ENCODE peak calls at places on chromosome 12, in seven cellular contexts. E is A549, O is psoas muscle, L is PC-3, Q is transverse colon, W is Panc1, B is mucosa of descending colon. S is an unnamed sample.

GRCh38 chr12:120287491-120287890 is 4.2 kb downstream of the RNU4-2 start:
- DNase-seq in E (no peak), B (no peak), W (no peak), L (no peak), O (no peak), Q (no peak), S (no peak)

GRCh38 chr12:112686373-112686772 is 105.2 kb upstream of the RPH3A start:
- DNase-seq in B (no peak), Q (no peak), W (no peak), E (peak; percentile 48), L (peak; percentile 65), O (no peak), S (no peak)

GRCh38 chr12:52873832-52874572 is 25.2 kb upstream of the KRT78 start:
- DNase-seq in Q (peak; percentile 91), W (no peak), O (peak; percentile 84), B (peak; percentile 94), E (peak; percentile 96), L (peak; percentile 95), S (peak; percentile 52)

GRCh38 chr12:27626239-27626638 is 70.0 kb upstream of the REP15 start:
- DNase-seq in O (no peak), Q (no peak), E (no peak), B (no peak), W (no peak), L (peak; percentile 42), S (no peak)

GRCh38 chr12:69688496-69689427 is 10.3 kb downstream of the BEST3 start:
- DNase-seq in W (peak; percentile 64), B (peak; percentile 31), L (peak; percentile 97), O (peak; percentile 90), E (peak; percentile 91), Q (peak; percentile 21), S (peak; percentile 77)

GRCh38 chr12:84712747-84713146 is 199.9 kb downstream of the SLC6A15 start:
- DNase-seq in W (no peak), L (no peak), E (no peak), O (no peak), Q (no peak), B (no peak), S (no peak)

GRCh38 chr12:27785882-27786570 is 6.0 kb upstream of the MANSC4 start:
- DNase-seq in O (no peak), E (no peak), Q (no peak), L (peak; percentile 93), W (peak; percentile 68), B (no peak), S (no peak)

GRCh38 chr12:68303850-68304249 is 28.3 kb downstream of the MDM1 start:
- DNase-seq in O (peak; percentile 24), L (no peak), E (no peak), Q (no peak), B (no peak), W (no peak), S (peak; percentile 2)

GRCh38 chr12:120263725-120264040 is 1.8 kb downstream of the PXN start:
- DNase-seq in B (no peak), L (no peak), Q (no peak), E (no peak), O (no peak), W (no peak), S (no peak)

GRCh38 chr12:6735448-6736191 is 11.8 kb downstream of the COPS7A start:
- DNase-seq in W (peak; percentile 32), E (peak; percentile 77), L (peak; percentile 63), O (peak; percentile 61), B (peak; percentile 72), Q (peak; percentile 69), S (no peak)

GRCh38 chr12:98973395-98973794 is 328.3 kb downstream of the APAF1 start:
- DNase-seq in O (no peak), B (no peak), W (no peak), L (peak; percentile 63), E (peak; percentile 60), Q (no peak), S (peak; percentile 10)

GRCh38 chr12:116538682-116539264 is 20.4 kb upstream of the MAP1LC3B2 start:
- DNase-seq in L (no peak), W (no peak), Q (no peak), O (no peak), E (no peak), B (no peak), S (no peak)

GRCh38 chr12:78081590-78082314 is 251.1 kb downstream of the NAV3 start:
- DNase-seq in E (no peak), Q (no peak), O (no peak), W (no peak), B (no peak), L (no peak), S (no peak)

GRCh38 chr12:68479261-68479581 is 131.5 kb upstream of the RAP1B start:
- DNase-seq in B (no peak), E (no peak), W (no peak), Q (no peak), O (no peak), L (no peak), S (peak; percentile 82)

GRCh38 chr12:120488057-120488660 is 7.8 kb upstream of the DYNLL1 start:
- DNase-seq in O (no peak), L (no peak), E (no peak), Q (no peak), W (no peak), B (no peak), S (no peak)

GRCh38 chr12:1122803-1123202 is 131.8 kb downstream of the ERC1 start:
- DNase-seq in Q (no peak), O (no peak), B (no peak), W (no peak), E (no peak), L (no peak), S (no peak)

GRCh38 chr12:109305547-109305946 is 3.5 kb downstream of the FOXN4 start:
- DNase-seq in Q (no peak), B (no peak), O (no peak), L (no peak), E (no peak), W (no peak), S (no peak)

GRCh38 chr12:111838353-111838752 is 3.7 kb upstream of the MAPKAPK5 start:
- DNase-seq in O (no peak), L (no peak), Q (no peak), W (no peak), E (no peak), B (no peak), S (no peak)

GRCh38 chr12:113097716-113098427 is 37.7 kb downstream of the RASAL1 start:
- DNase-seq in O (no peak), Q (no peak), E (no peak), L (no peak), B (no peak), W (no peak), S (no peak)

GRCh38 chr12:46221255-46222128 is 47.4 kb downstream of the SLC38A1 start:
- DNase-seq in E (no peak), L (peak; percentile 27), Q (no peak), W (no peak), O (no peak), B (no peak), S (no peak)

GRCh38 chr12:102824218-102824835 is 92.7 kb downstream of the PAH start:
- DNase-seq in Q (no peak), B (peak; percentile 25), O (peak; percentile 27), L (peak; percentile 3), W (no peak), E (peak; percentile 38), S (no peak)

GRCh38 chr12:90945070-90945649 is 9.8 kb downstream of the CCER1 start:
- DNase-seq in Q (no peak), E (peak; percentile 56), L (peak; percentile 64), W (no peak), B (no peak), O (no peak), S (no peak)

GRCh38 chr12:99911076-99911475 is 73.7 kb downstream of the ANKS1B start:
- DNase-seq in L (peak; percentile 91), E (peak; percentile 78), Q (no peak), O (no peak), B (no peak), W (peak; percentile 61), S (peak; percentile 84)

DNA sequence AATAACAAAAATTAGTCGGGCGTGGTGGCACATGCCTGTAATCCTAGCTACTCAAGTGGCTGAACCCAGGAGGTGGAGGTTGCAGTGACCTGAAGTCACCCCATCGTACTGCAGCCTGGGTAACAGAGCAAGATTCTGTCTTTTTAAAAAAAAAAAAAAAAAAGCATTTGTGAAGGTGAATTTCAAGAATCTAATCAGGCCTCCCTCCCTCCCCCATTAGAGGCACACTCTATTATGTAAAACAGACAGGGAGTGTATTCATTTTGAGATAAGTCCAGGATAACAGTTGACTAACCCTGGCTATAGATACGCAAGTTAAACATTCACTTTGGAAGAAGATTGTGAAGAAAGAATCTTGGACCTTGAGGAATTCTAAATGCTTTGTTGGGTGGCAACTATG is 2.9 kb downstream of the RESF1 start:
- DNase-seq in W (no peak), L (no peak), B (no peak), Q (no peak), O (no peak), E (no peak), S (no peak)
- H3K4me3 ChIP-seq in W (no peak overlapping the region), L (no peak overlapping the region), B (no peak overlapping the region), Q (peak overlapping the region; percentile 90), O (peak overlapping the region; percentile 74), E (no peak overlapping the region), S (no peak overlapping the region)

GRCh38 chr12:132261328-132262138 is 67.9 kb downstream of the GALNT9 start:
- DNase-seq in B (no peak), W (no peak), O (no peak), L (no peak), Q (no peak), E (no peak), S (no peak)
- TF ChIP-seq CTCF in B (no peak), W (no peak), O (no peak), L (no peak), Q (no peak), E (no peak), S (no peak)

GRCh38 chr12:8661016-8661415 is 1.6 kb downstream of the MFAP5 start:
- DNase-seq in L (no peak), Q (no peak), W (no peak), B (no peak), E (no peak), O (no peak), S (no peak)

GRCh38 chr12:8661751-8662150 is 875 bp downstream of the MFAP5 start:
- DNase-seq in O (no peak), E (no peak), Q (no peak), W (no peak), B (no peak), L (no peak), S (no peak)

GRCh38 chr12:8664228-8664963 is 1.8 kb upstream of the MFAP5 start:
- DNase-seq in L (no peak), O (peak; percentile 77), Q (peak; percentile 11), W (no peak), E (no peak), B (no peak), S (no peak)

GRCh38 chr12:8665729-8666128 is 3.1 kb upstream of the MFAP5 start:
- DNase-seq in O (no peak), E (no peak), Q (no peak), W (no peak), B (no peak), L (no peak), S (peak; percentile 60)

DNA sequence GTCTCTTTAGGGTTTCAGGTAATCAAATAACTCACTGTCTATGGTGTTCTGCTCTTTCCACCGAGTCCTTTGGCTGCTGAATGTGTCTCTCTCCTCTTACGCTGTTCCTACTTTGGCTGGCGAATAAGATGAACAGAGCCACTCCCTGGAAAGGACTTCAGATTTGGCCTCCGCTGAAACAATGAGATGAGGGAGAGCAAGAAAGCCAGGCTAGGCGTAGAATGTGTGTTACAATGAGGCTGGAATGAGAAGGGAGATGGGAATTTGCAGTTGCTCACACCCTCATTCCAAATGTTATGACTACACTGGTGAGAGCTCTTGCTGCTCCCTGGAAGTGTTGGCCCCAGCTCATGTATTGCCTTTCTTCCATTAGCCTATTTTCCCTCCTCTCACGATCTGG is at the start of gene MFAP5:
- DNase-seq in L (no peak), Q (no peak), E (no peak), W (no peak), O (no peak), B (no peak), S (peak; percentile 85)
- H3K4me3 ChIP-seq in L (no peak within 1 kb of the TSS), Q (no peak within 1 kb of the TSS), E (no peak within 1 kb of the TSS), W (no peak within 1 kb of the TSS), O (no peak within 1 kb of the TSS), B (no peak within 1 kb of the TSS), S (peak within 1 kb of the TSS; percentile 57)

GRCh38 chr12:16515666-16516065 is 90.3 kb downstream of the LMO3 start:
- DNase-seq in O (no peak), Q (no peak), L (peak; percentile 29), B (no peak), E (no peak), W (no peak), S (no peak)
- TF ChIP-seq CTCF in O (no peak), Q (no peak), L (no peak), B (no peak), E (no peak), W (no peak), S (no peak)

S was measured in AG09309.